ENCODE peak calls at places on chromosome 12, in four cellular contexts. B, Z, K and L are unnamed samples.

GRCh38 chr12:2641209-2641608 is 153.6 kb upstream of the FKBP4 start:
- DNase-seq in K (peak), B (peak), Z (peak), L (no peak)

GRCh38 chr12:53984901-53985357 is at the start of gene HOXC10:
- DNase-seq in K (peak), Z (peak), B (peak), L (no peak)

GRCh38 chr12:112686373-112686772 is 105.2 kb upstream of the RPH3A start:
- DNase-seq in K (no peak), B (peak), Z (no peak), L (no peak)

GRCh38 chr12:100733817-100734593 is 60.6 kb upstream of the ANO4 start:
- DNase-seq in K (peak), B (peak), Z (no peak), L (no peak)

GRCh38 chr12:76020281-76020680 is 11.3 kb downstream of the PHLDA1 start:
- DNase-seq in K (peak), Z (no peak), B (peak), L (no peak)

GRCh38 chr12:68786929-68787328 is 21.0 kb upstream of the MDM2 start:
- DNase-seq in Z (no peak), B (no peak), K (no peak), L (no peak)

GRCh38 chr12:39587247-39587646 is 32.4 kb downstream of the ABCD2 start:
- DNase-seq in B (no peak), K (no peak), Z (no peak), L (no peak)

GRCh38 chr12:1635656-1636055 is 6.6 kb downstream of the WNT5B start:
- DNase-seq in Z (no peak), B (no peak), K (no peak), L (no peak)

GRCh38 chr12:89861086-89861485 is 152.4 kb upstream of the ATP2B1 start:
- DNase-seq in Z (no peak), B (peak), K (no peak), L (no peak)

GRCh38 chr12:105253882-105254513 is 18.0 kb upstream of the APPL2 start:
- DNase-seq in B (peak), Z (no peak), K (peak), L (no peak)

GRCh38 chr12:67522222-67522621 is 126.3 kb upstream of the DYRK2 start:
- DNase-seq in K (no peak), B (no peak), Z (no peak), L (no peak)

GRCh38 chr12:67526129-67526528 is 122.4 kb upstream of the DYRK2 start:
- DNase-seq in B (no peak), K (no peak), Z (no peak), L (no peak)

GRCh38 chr12:67525500-67525884 is 123.1 kb upstream of the DYRK2 start:
- DNase-seq in B (no peak), Z (no peak), K (no peak), L (no peak)

GRCh38 chr12:67520611-67521010 is 127.9 kb upstream of the DYRK2 start:
- DNase-seq in B (no peak), Z (no peak), K (no peak), L (no peak)

DNA sequence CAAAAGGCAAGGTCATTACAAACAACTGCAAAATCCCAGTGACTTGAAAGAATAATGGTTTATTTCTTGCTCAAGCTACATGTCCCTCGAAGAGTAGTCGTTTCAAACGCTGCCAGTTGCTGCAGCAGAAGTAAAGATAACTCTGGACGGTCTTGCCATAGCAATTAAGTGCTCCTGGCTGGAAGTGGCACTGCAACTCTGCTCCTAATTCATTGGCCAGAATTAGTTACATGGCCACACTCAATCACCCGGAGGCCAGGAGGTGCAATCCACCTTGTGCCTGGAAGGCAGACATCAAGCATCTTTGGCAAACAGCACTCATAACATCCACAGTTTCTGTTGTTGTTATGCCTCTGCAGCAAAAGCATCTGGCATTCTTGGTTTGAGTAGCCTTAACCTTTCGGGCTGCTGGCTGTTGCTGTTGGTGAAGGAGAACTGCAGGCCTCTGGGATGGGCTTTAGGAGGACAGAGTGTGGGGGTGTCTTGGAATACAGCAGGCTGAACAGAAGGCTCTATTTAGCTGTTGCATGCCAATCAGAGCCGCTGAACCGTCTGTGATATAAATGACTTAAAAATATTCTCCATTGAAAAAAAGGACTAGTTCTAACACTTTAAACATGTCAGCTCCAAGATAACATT is 123.6 kb upstream of the DYRK2 start:
- DNase-seq in K (no peak), B (no peak), Z (no peak), L (no peak)
- H2BK15ac ChIP-seq in K (no peak), B (no peak), Z (no peak), L (no peak)

GRCh38 chr12:109858764-109859163 is 21.6 kb downstream of the GLTP start:
- DNase-seq in Z (no peak), B (peak), K (no peak), L (no peak)
- H2BK15ac ChIP-seq in Z (no peak), B (no peak), K (no peak), L (no peak)

GRCh38 chr12:131829351-131829794 is 1.2 kb downstream of the MMP17 start:
- DNase-seq in K (no peak), B (no peak), Z (peak), L (no peak)

GRCh38 chr12:131828671-131829350 is 618 bp downstream of the MMP17 start:
- DNase-seq in B (no peak), K (peak), Z (peak), L (no peak)

GRCh38 chr12:131829795-131830334 is 1.7 kb downstream of the MMP17 start:
- DNase-seq in Z (peak), K (peak), B (no peak), L (no peak)

GRCh38 chr12:131826064-131826928 is 1.9 kb upstream of the MMP17 start:
- DNase-seq in Z (peak), K (no peak), B (no peak), L (no peak)

GRCh38 chr12:131827961-131828534 is at the start of gene MMP17:
- DNase-seq in Z (peak), B (peak), K (peak), L (peak)
- H2BK15ac ChIP-seq in Z (no peak), B (no peak), K (no peak), L (peak)

GRCh38 chr12:31899136-31899535 is 60.1 kb upstream of the RESF1 start:
- DNase-seq in K (no peak), Z (no peak), B (no peak), L (no peak)

GRCh38 chr12:31896514-31897039 is 62.6 kb upstream of the RESF1 start:
- DNase-seq in B (peak), Z (no peak), K (peak), L (no peak)

GRCh38 chr12:31900271-31900670 is 58.9 kb upstream of the RESF1 start:
- DNase-seq in K (no peak), B (no peak), Z (no peak), L (no peak)

GRCh38 chr12:31897791-31898503 is 61.3 kb upstream of the RESF1 start:
- DNase-seq in B (no peak), K (peak), Z (peak), L (no peak)

DNA sequence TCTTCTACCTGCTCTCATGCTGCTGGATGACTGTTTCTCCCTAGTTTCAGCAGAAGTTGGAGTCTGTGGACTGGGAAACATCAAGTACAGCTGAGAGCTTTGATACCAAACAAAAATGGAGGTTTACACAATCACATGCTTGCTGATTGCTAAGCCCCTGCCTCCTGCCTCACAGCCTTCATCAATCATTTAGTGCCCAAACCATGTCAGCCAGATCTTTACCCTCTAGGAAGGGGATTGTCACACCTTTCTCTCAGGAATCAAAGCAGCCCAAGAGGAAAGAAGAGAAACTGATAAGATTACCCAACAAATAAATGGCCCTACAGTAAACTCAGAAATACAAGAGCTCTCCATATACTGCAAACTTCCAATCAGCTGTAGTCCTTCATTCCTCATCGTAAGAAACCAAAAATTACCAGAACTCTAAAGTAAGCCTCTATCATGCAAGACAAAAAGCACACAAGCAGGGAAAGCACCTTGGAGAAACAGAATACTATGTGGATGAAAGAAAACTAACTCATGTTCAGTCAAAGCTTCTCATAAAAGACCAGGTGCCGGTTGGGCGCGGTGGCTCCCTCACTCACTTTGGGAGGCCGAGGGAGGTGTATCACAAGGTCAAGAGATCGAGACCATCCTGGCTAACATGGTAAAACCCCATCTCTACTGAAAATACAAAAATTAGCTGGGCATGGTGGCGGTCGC is 63.6 kb upstream of the RESF1 start:
- DNase-seq in K (peak), B (no peak), Z (no peak), L (no peak)
- H2BK15ac ChIP-seq in K (no peak), B (no peak), Z (no peak), L (no peak)

DNA sequence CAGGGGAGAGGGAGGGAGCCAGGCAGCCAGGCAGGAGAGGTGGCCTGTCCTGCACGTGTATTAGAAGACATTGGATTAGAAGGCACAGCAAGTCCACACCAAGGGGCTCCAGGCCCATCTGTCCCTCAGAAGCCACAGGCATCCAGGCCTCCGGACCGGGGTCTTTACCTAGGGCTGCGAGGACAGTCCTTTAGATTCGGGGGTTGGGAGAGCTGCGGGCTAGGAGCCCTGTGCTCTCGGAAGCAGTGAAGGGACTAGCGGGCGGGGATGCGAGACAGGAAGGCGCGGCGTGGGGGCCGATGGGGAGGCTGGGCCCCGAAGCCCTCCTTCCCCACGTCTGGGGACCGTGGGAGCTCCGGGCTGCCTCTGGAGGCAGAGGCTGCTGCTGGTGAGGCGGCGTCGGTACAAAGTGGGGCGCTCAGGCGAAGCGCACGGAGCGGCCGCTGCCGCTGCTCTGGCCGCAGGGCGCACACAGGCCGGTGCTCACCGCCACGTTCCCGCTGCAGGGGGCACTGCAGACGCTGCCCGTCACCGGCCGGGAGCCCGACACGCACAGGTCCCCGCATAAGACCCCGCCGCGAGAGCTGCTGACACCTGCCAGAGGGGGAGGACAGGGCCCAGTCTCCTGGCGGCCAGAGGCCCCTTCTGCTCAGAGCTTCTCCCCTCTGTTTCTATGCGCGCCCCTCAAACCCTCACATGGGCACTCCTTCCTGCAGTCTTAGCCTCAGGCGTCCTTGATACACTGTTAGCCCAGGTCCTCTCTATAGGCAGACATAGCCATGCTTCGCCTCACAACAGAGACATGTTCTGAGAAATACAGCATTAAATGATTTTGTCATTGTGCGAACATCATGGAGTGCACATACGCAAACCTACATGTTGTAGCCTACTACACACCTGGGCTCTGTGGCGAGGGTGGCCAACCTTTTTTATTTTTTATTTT is 17.3 kb downstream of the KRT7 start:
- DNase-seq in K (no peak), Z (peak), B (no peak), L (no peak)
- H2BK15ac ChIP-seq in K (no peak), Z (no peak), B (no peak), L (no peak)

GRCh38 chr12:12590961-12591360 is 20.7 kb upstream of the CREBL2 start:
- DNase-seq in K (no peak), B (no peak), Z (no peak), L (no peak)

GRCh38 chr12:12585115-12585862 is 22.6 kb upstream of the DUSP16 start:
- DNase-seq in Z (no peak), B (no peak), K (no peak), L (no peak)

GRCh38 chr12:12583510-12583909 is 20.8 kb upstream of the DUSP16 start:
- DNase-seq in K (no peak), B (no peak), Z (no peak), L (no peak)

GRCh38 chr12:12586879-12587675 is 24.4 kb upstream of the DUSP16 start:
- DNase-seq in B (no peak), K (no peak), Z (no peak), L (no peak)

DNA sequence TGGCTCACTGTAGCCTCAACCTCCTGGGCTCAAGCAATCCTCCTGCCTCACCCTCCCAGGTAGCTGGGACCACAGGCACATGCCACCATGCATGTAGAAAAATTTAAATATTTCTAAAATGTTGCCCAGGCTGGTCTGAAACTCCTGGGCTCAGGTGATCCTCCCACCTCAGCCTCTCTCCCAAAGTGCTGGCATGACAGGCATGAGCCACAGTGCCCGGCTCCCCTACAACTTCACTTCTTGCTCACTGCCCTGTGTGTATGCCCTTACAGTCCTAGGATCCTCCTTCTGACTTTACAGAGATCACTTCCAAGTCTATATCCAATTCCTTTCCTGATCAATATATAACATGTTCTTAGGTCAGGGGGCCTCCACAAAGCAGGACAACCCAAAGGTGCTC is 23.8 kb upstream of the CREBL2 start:
- DNase-seq in B (no peak), Z (no peak), K (no peak), L (no peak)
- H2BK15ac ChIP-seq in B (no peak), Z (no peak), K (no peak), L (no peak)

DNA sequence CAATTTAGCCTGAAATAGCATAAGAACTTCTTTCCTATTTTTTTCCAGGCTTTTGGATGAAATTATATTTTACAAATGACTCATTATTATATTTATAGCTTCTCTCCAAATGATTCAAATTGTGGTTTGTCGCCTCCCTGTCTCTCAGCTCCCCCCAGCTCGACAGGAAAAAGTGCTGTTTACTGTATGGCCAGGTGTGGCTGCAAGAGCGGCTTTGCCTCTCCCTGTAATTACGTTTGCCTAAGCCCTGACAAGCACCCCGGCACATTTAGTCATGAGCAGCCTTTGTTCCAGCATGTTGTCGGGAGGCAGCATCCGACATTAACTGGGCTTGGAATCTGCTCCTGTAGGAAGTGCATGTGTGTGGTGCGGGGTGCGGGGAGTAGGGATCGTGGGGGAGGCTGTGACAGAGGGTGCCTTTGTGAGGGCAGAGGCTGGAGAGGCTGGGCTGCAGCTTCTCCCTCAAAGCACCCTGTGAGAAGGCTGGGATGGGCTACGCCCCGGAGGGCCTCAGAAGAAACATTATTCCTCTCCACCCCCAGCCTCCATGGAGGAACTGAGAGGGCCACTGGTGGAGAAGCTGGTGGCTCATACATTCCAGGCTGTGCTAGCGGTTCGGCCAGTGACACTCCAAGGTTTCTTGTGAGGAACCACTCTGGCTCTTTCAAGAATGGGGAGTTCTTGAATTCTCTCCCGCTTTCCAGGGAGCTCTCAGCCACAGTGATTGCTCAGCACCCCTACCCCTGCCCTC is 42.1 kb upstream of the CTDSP2 start:
- DNase-seq in Z (peak), B (peak), K (peak), L (no peak)
- H2BK15ac ChIP-seq in Z (no peak), B (peak), K (no peak), L (peak)

GRCh38 chr12:55912908-55913307 is 14.8 kb downstream of the PYM1 start:
- DNase-seq in K (no peak), B (no peak), Z (no peak), L (no peak)

GRCh38 chr12:55906056-55906455 is 21.6 kb downstream of the PYM1 start:
- DNase-seq in B (peak), K (no peak), Z (no peak), L (no peak)

GRCh38 chr12:55909513-55909884 is 18.2 kb downstream of the PYM1 start:
- DNase-seq in B (no peak), K (no peak), Z (no peak), L (no peak)

GRCh38 chr12:55908726-55909512 is 18.8 kb downstream of the PYM1 start:
- DNase-seq in B (peak), Z (no peak), K (no peak), L (no peak)
- H2BK15ac ChIP-seq in B (no peak), Z (no peak), K (no peak), L (no peak)